ENCODE peak calls at places on chromosomes 11 and 22, in seven cellular contexts. One of them, this sample, is unnamed.

GRCh38 chr11:10488581-10489443 is 33.7 kb downstream of the AMPD3 start:
- DNase-seq in body of pancreas: no peak
- DNase-seq in pancreas: no peak
- DNase-seq in AG09309: no peak
- DNase-seq in hepatocyte: no peak
- DNase-seq in tibial artery: peak
- DNase-seq in breast epithelium: peak
- DNase-seq in this sample: no peak

GRCh38 chr22:40289991-40290459 is 56.3 kb upstream of the ADSL start:
- DNase-seq in body of pancreas: no peak
- DNase-seq in pancreas: no peak
- DNase-seq in AG09309: no peak
- DNase-seq in hepatocyte: no peak
- DNase-seq in tibial artery: no peak
- DNase-seq in breast epithelium: no peak
- DNase-seq in this sample: peak

GRCh38 chr11:66725114-66725513 is 3.9 kb downstream of the SPTBN2 start:
- DNase-seq in body of pancreas: no peak
- DNase-seq in pancreas: no peak
- DNase-seq in AG09309: no peak
- DNase-seq in hepatocyte: no peak
- DNase-seq in tibial artery: no peak
- DNase-seq in breast epithelium: peak
- DNase-seq in this sample: no peak

GRCh38 chr11:121206810-121207209 is 85.8 kb upstream of the SC5D start:
- DNase-seq in body of pancreas: no peak
- DNase-seq in pancreas: no peak
- DNase-seq in AG09309: no peak
- DNase-seq in hepatocyte: no peak
- DNase-seq in tibial artery: no peak
- DNase-seq in breast epithelium: no peak
- DNase-seq in this sample: no peak

GRCh38 chr11:12528487-12528886 is 145.7 kb upstream of the TEAD1 start:
- DNase-seq in body of pancreas: no peak
- DNase-seq in pancreas: no peak
- DNase-seq in AG09309: no peak
- DNase-seq in hepatocyte: no peak
- DNase-seq in tibial artery: no peak
- DNase-seq in breast epithelium: no peak
- DNase-seq in this sample: no peak

GRCh38 chr11:23653071-23653675 is 792.9 kb upstream of the CCDC179 start:
- DNase-seq in body of pancreas: no peak
- DNase-seq in pancreas: no peak
- DNase-seq in AG09309: no peak
- DNase-seq in hepatocyte: no peak
- DNase-seq in tibial artery: no peak
- DNase-seq in breast epithelium: no peak
- DNase-seq in this sample: no peak

GRCh38 chr22:19728836-19729235 is 5.5 kb downstream of the GP1BB start:
- DNase-seq in body of pancreas: no peak
- DNase-seq in pancreas: no peak
- DNase-seq in AG09309: no peak
- DNase-seq in hepatocyte: no peak
- DNase-seq in tibial artery: no peak
- DNase-seq in breast epithelium: no peak
- DNase-seq in this sample: no peak

GRCh38 chr22:33832558-33833151 is 87.6 kb downstream of the LARGE1 start:
- DNase-seq in body of pancreas: peak
- DNase-seq in pancreas: no peak
- DNase-seq in AG09309: no peak
- DNase-seq in hepatocyte: no peak
- DNase-seq in tibial artery: no peak
- DNase-seq in breast epithelium: no peak
- DNase-seq in this sample: peak

GRCh38 chr11:96393753-96394348 is 4.0 kb downstream of the JRKL start:
- DNase-seq in body of pancreas: no peak
- DNase-seq in pancreas: no peak
- DNase-seq in AG09309: no peak
- DNase-seq in hepatocyte: peak
- DNase-seq in tibial artery: no peak
- DNase-seq in breast epithelium: no peak
- DNase-seq in this sample: peak

GRCh38 chr11:96299155-96299883 is 43.7 kb downstream of the MAML2 start:
- DNase-seq in body of pancreas: no peak
- DNase-seq in pancreas: no peak
- DNase-seq in AG09309: no peak
- DNase-seq in hepatocyte: no peak
- DNase-seq in tibial artery: no peak
- DNase-seq in breast epithelium: no peak
- DNase-seq in this sample: no peak

GRCh38 chr11:8011981-8012444 is 24.9 kb downstream of the EIF3F start:
- DNase-seq in body of pancreas: no peak
- DNase-seq in pancreas: no peak
- DNase-seq in AG09309: peak
- DNase-seq in hepatocyte: peak
- DNase-seq in tibial artery: no peak
- DNase-seq in breast epithelium: no peak
- DNase-seq in this sample: peak

GRCh38 chr11:61827573-61828378 is at the start of gene FADS2:
- DNase-seq in body of pancreas: peak
- DNase-seq in pancreas: peak
- DNase-seq in AG09309: peak
- DNase-seq in hepatocyte: peak
- DNase-seq in tibial artery: peak
- DNase-seq in breast epithelium: no peak
- DNase-seq in this sample: peak

GRCh38 chr22:37052386-37053309 is 1.1 kb downstream of the KCTD17 start:
- DNase-seq in body of pancreas: no peak
- DNase-seq in pancreas: no peak
- DNase-seq in AG09309: no peak
- DNase-seq in hepatocyte: no peak
- DNase-seq in tibial artery: no peak
- DNase-seq in breast epithelium: no peak
- DNase-seq in this sample: no peak

GRCh38 chr22:41360126-41360525 is 21.6 kb upstream of the TEF start:
- DNase-seq in body of pancreas: peak
- DNase-seq in pancreas: no peak
- DNase-seq in AG09309: no peak
- DNase-seq in hepatocyte: peak
- DNase-seq in tibial artery: no peak
- DNase-seq in breast epithelium: no peak
- DNase-seq in this sample: no peak

GRCh38 chr11:124758355-124759267 is 3.5 kb downstream of the ESAM start:
- DNase-seq in body of pancreas: peak
- DNase-seq in pancreas: peak
- DNase-seq in AG09309: no peak
- DNase-seq in hepatocyte: peak
- DNase-seq in tibial artery: peak
- DNase-seq in breast epithelium: no peak
- DNase-seq in this sample: peak
- H3K4me3 ChIP-seq in body of pancreas: no peak
- H3K4me3 ChIP-seq in pancreas: no peak
- H3K4me3 ChIP-seq in AG09309: peak
- H3K4me3 ChIP-seq in hepatocyte: peak
- H3K4me3 ChIP-seq in tibial artery: peak
- H3K4me3 ChIP-seq in breast epithelium: peak
- H3K4me3 ChIP-seq in this sample: peak

DNA sequence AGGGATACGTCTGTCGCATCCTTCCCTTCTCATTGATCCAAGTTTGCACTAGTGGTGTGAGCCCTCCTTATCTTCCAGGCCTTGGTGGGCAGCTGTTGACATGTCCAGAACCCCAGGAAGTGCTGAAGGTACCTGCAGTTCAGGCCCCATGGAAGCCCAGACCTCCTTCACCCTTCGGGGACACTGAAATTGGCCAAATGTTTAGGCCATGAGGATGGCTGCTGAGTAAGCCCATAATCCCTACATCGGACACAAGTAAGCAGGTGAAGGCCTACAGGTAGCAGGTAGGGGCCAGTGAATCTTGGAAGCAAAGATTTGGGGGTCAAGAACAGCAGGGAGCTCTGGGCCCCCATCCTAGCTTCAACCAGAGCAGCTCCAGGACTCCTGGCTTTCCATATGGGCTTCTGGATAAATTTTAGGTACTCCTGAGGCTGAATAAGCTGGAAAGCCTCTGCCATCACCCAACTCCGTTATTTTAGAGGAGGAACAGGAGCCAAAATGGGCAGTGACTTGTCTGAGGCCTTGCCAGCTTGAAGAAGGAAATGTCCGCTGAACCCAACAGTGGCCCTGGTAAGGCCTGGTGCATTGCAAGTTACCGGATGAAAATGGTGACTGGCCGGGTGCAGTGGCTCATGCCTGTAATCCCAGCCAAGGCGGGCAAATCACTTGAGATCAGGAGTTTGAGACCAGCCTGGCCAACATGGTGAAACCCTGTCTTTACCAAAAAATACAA is 45.2 kb downstream of the MORC2 start:
- DNase-seq in body of pancreas: no peak
- DNase-seq in pancreas: no peak
- DNase-seq in AG09309: no peak
- DNase-seq in hepatocyte: no peak
- DNase-seq in tibial artery: peak
- DNase-seq in breast epithelium: no peak
- DNase-seq in this sample: no peak
- TF ChIP-seq CTCF in body of pancreas: no peak
- TF ChIP-seq CTCF in pancreas: no peak
- TF ChIP-seq CTCF in AG09309: no peak
- TF ChIP-seq CTCF in hepatocyte: no peak
- TF ChIP-seq CTCF in tibial artery: no peak
- TF ChIP-seq CTCF in breast epithelium: no peak
- TF ChIP-seq CTCF in this sample: no peak

GRCh38 chr22:28812491-28812890 is 12.1 kb upstream of the XBP1 start:
- DNase-seq in body of pancreas: no peak
- DNase-seq in pancreas: no peak
- DNase-seq in AG09309: no peak
- DNase-seq in hepatocyte: no peak
- DNase-seq in tibial artery: peak
- DNase-seq in breast epithelium: no peak
- DNase-seq in this sample: no peak

GRCh38 chr22:28815101-28815500 is 14.7 kb upstream of the XBP1 start:
- DNase-seq in body of pancreas: no peak
- DNase-seq in pancreas: no peak
- DNase-seq in AG09309: no peak
- DNase-seq in hepatocyte: no peak
- DNase-seq in tibial artery: no peak
- DNase-seq in breast epithelium: no peak
- DNase-seq in this sample: no peak

GRCh38 chr22:28813772-28814518 is 13.6 kb upstream of the XBP1 start:
- DNase-seq in body of pancreas: peak
- DNase-seq in pancreas: peak
- DNase-seq in AG09309: no peak
- DNase-seq in hepatocyte: peak
- DNase-seq in tibial artery: peak
- DNase-seq in breast epithelium: no peak
- DNase-seq in this sample: no peak

GRCh38 chr22:28808716-28809355 is 8.5 kb upstream of the XBP1 start:
- DNase-seq in body of pancreas: no peak
- DNase-seq in pancreas: no peak
- DNase-seq in AG09309: no peak
- DNase-seq in hepatocyte: no peak
- DNase-seq in tibial artery: no peak
- DNase-seq in breast epithelium: no peak
- DNase-seq in this sample: no peak

GRCh38 chr22:28810839-28811491 is 10.6 kb upstream of the XBP1 start:
- DNase-seq in body of pancreas: no peak
- DNase-seq in pancreas: no peak
- DNase-seq in AG09309: no peak
- DNase-seq in hepatocyte: no peak
- DNase-seq in tibial artery: peak
- DNase-seq in breast epithelium: no peak
- DNase-seq in this sample: no peak
- H3K4me3 ChIP-seq in body of pancreas: no peak
- H3K4me3 ChIP-seq in pancreas: no peak
- H3K4me3 ChIP-seq in AG09309: no peak
- H3K4me3 ChIP-seq in hepatocyte: no peak
- H3K4me3 ChIP-seq in tibial artery: no peak
- H3K4me3 ChIP-seq in breast epithelium: no peak
- H3K4me3 ChIP-seq in this sample: no peak

GRCh38 chr22:30861131-30861530 is 107.4 kb downstream of the MORC2 start:
- DNase-seq in body of pancreas: no peak
- DNase-seq in pancreas: no peak
- DNase-seq in AG09309: no peak
- DNase-seq in hepatocyte: peak
- DNase-seq in tibial artery: peak
- DNase-seq in breast epithelium: peak
- DNase-seq in this sample: no peak

GRCh38 chr22:30859714-30860095 is 108.9 kb downstream of the MORC2 start:
- DNase-seq in body of pancreas: no peak
- DNase-seq in pancreas: no peak
- DNase-seq in AG09309: no peak
- DNase-seq in hepatocyte: peak
- DNase-seq in tibial artery: peak
- DNase-seq in breast epithelium: peak
- DNase-seq in this sample: no peak

GRCh38 chr22:30858976-30859713 is 109.4 kb downstream of the MORC2 start:
- DNase-seq in body of pancreas: no peak
- DNase-seq in pancreas: no peak
- DNase-seq in AG09309: no peak
- DNase-seq in hepatocyte: no peak
- DNase-seq in tibial artery: peak
- DNase-seq in breast epithelium: peak
- DNase-seq in this sample: no peak

GRCh38 chr22:30861688-30862552 is 106.7 kb downstream of the MORC2 start:
- DNase-seq in body of pancreas: no peak
- DNase-seq in pancreas: peak
- DNase-seq in AG09309: no peak
- DNase-seq in hepatocyte: peak
- DNase-seq in tibial artery: peak
- DNase-seq in breast epithelium: peak
- DNase-seq in this sample: no peak

DNA sequence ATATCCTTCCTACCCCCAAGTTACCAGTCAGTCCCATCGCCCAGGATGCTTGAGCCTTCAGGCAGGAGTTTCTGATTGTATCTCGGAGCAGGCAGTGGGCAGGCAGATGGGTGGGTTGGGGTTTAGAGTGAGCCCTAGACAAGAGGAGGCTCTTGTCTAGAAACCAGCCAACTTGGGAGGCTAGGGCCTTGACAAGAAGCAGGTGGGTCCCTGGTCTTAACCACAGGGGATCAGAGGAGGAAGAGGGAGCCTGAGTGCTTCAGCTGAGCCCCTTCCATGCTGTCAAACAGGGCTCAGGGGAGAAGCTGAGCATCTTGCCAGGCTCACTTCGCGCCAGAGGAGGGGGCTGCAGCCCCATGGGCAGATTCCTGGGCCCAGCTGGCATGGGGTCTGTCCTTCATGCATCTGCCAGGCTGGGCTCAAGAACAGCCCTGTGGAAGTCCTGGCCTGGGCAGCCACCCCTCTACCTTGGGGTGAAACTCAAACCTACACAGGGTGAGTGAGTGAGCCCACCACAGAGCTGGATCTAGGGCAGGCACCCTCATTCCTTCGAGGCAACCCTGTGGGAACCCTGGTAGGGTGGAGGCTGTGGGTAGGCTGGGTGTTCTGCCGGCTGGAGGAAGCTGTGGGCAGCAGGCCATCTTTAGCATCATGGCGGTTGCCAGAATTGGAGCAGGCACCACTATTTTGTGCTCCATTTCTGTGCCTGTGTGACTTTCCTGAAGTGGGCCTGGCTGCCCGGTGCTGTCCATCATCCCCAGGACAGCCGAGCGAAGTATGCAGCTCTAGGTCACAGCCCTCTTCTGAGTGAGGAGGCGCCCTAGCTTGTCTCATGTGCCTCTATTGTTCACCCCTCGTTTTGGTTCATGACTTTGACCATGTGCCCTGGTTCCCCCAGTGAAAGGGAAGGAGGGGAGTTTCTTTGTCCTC is 108.1 kb downstream of the MORC2 start:
- DNase-seq in body of pancreas: no peak
- DNase-seq in pancreas: no peak
- DNase-seq in AG09309: no peak
- DNase-seq in hepatocyte: peak
- DNase-seq in tibial artery: peak
- DNase-seq in breast epithelium: peak
- DNase-seq in this sample: no peak
- TF ChIP-seq CTCF in body of pancreas: no peak
- TF ChIP-seq CTCF in pancreas: no peak
- TF ChIP-seq CTCF in AG09309: no peak
- TF ChIP-seq CTCF in hepatocyte: no peak
- TF ChIP-seq CTCF in tibial artery: no peak
- TF ChIP-seq CTCF in breast epithelium: no peak
- TF ChIP-seq CTCF in this sample: no peak